ENCODE peak calls at places on chromosomes 1 and 21, in eight cellular contexts. T is activated CD4-positive, alpha-beta T cell treated with anti-CD3 and anti-CD28 coated beads, Interleukin-2, amount 50 U/mL, for 48 hours; Q is AG04449; V is H54; U is cerebellar cortex; I is left ventricle myocardium inferior; A is DMS53; F is activated T-cell treated with anti-CD3 and anti-CD28 coated beads for 1 hour. N is an unnamed sample.
A peak's percentile ranks its signal among the peaks of the same experiment; 100 is the strongest.

GRCh38 chr1:153505576-153505975 is 30.2 kb downstream of the S100A6 start:
- DNase-seq in Q (no peak), A (no peak), F (no peak), I (no peak), U (no peak), V (no peak), T (no peak), N (no peak)

GRCh38 chr1:227924838-227925574 is 22.7 kb downstream of the WNT9A start:
- DNase-seq in Q (no peak), T (no peak), U (no peak), I (no peak), V (no peak), F (no peak), A (no peak), N (no peak)

GRCh38 chr1:41802532-41803501 is 115.9 kb downstream of the HIVEP3 start:
- DNase-seq in U (peak; percentile 72), Q (no peak), V (no peak), F (no peak), I (peak; percentile 68), T (no peak), A (no peak), N (no peak)

GRCh38 chr21:45356251-45356650 is 48.7 kb upstream of the COL18A1 start:
- DNase-seq in F (no peak), V (no peak), U (no peak), T (no peak), A (no peak), I (no peak), Q (no peak), N (no peak)

GRCh38 chr1:48917901-48918603 is 141.4 kb upstream of the BEND5 start:
- DNase-seq in F (no peak), Q (no peak), T (no peak), U (no peak), I (no peak), V (no peak), A (peak; percentile 97), N (no peak)

GRCh38 chr1:8496473-8496872 is 178.6 kb downstream of the SLC45A1 start:
- DNase-seq in T (no peak), V (no peak), F (no peak), A (no peak), U (no peak), I (no peak), Q (no peak), N (no peak)

GRCh38 chr1:16251381-16251780 is 14.4 kb upstream of the CPLANE2 start:
- DNase-seq in U (no peak), T (no peak), Q (no peak), V (no peak), F (no peak), I (no peak), A (no peak), N (no peak)

GRCh38 chr1:153506831-153507413 is 28.9 kb downstream of the S100A6 start:
- DNase-seq in Q (no peak), A (no peak), V (peak; percentile 70), T (no peak), F (no peak), I (peak; percentile 87), U (no peak), N (no peak)

GRCh38 chr1:57026942-57027341 is 61.1 kb upstream of the C8B start:
- DNase-seq in V (no peak), U (no peak), Q (no peak), F (no peak), I (no peak), T (no peak), A (no peak), N (no peak)

GRCh38 chr1:65668368-65668767 is 124.3 kb upstream of the PDE4B start:
- DNase-seq in U (no peak), I (no peak), T (no peak), A (no peak), F (no peak), Q (no peak), V (no peak), N (no peak)

GRCh38 chr1:68974447-68974846 is 477.6 kb upstream of the DEPDC1 start:
- DNase-seq in F (no peak), Q (no peak), U (no peak), V (no peak), I (no peak), A (peak; percentile 26), T (no peak), N (no peak)

GRCh38 chr1:183097438-183098051 is 74.3 kb downstream of the LAMC1 start:
- DNase-seq in U (no peak), F (no peak), V (no peak), I (no peak), T (no peak), Q (peak; percentile 70), A (peak; percentile 12), N (no peak)

GRCh38 chr1:42439940-42440339 is 15.9 kb downstream of the ZMYND12 start:
- DNase-seq in V (peak; percentile 49), F (no peak), A (peak; percentile 91), U (no peak), Q (no peak), T (no peak), I (no peak), N (no peak)

N was measured in CMK.